ENCODE peak calls at places on chromosomes 12 and 14, in eight cellular contexts. W is sigmoid colon, E is mammary epithelial cell, Q is HL-60, B is tibial artery, P is fibroblast of pulmonary artery, J is endothelial cell of umbilical vein, N is right lobe of liver. K is an unnamed sample.

GRCh38 chr14:32761381-32761968 is 177.2 kb upstream of the NPAS3 start:
- DNase-seq in W (no peak), B (no peak), Q (no peak), P (peak; percentile 36), J (no peak), N (no peak), E (no peak), K (no peak)

GRCh38 chr12:100154472-100155247 is 12.0 kb upstream of the BLTP3B start:
- DNase-seq in B (peak; percentile 67), Q (peak; percentile 41), E (peak; percentile 37), W (peak; percentile 77), P (peak; percentile 69), J (peak; percentile 51), N (peak; percentile 81), K (peak; percentile 79)

GRCh38 chr14:61475316-61475715 is 153.9 kb downstream of the PRKCH start:
- DNase-seq in P (peak; percentile 91), E (peak; percentile 62), W (no peak), B (no peak), N (peak; percentile 33), J (peak; percentile 74), Q (peak; percentile 58), K (no peak)

GRCh38 chr12:79933580-79934264 is 1.2 kb downstream of the PPP1R12A start:
- DNase-seq in Q (no peak), P (peak; percentile 25), E (peak; percentile 35), J (peak; percentile 59), W (no peak), N (no peak), B (no peak), K (no peak)

GRCh38 chr12:66493841-66494240 is 185.0 kb downstream of the GRIP1 start:
- DNase-seq in Q (no peak), P (no peak), B (no peak), N (no peak), J (no peak), E (no peak), W (no peak), K (no peak)

GRCh38 chr14:72665259-72665658 is 228.6 kb downstream of the DPF3 start:
- DNase-seq in P (peak; percentile 97), W (no peak), J (peak; percentile 97), B (no peak), N (no peak), E (peak; percentile 99), Q (no peak), K (no peak)

GRCh38 chr12:75814856-75815754 is 216.5 kb downstream of the PHLDA1 start:
- DNase-seq in E (peak; percentile 66), B (no peak), N (no peak), J (peak; percentile 95), P (peak; percentile 98), W (no peak), Q (peak; percentile 20), K (no peak)

GRCh38 chr12:6821271-6821673 is 349 bp upstream of the GPR162 start:
- DNase-seq in E (no peak), B (peak; percentile 80), Q (peak; percentile 66), N (no peak), W (peak; percentile 93), P (peak; percentile 85), J (peak; percentile 83), K (peak; percentile 80)

GRCh38 chr12:85253823-85254222 is 26.2 kb upstream of the ALX1 start:
- DNase-seq in Q (no peak), N (no peak), J (no peak), B (no peak), E (no peak), W (no peak), P (no peak), K (no peak)

GRCh38 chr12:23039834-23040233 is 414.9 kb downstream of the ETNK1 start:
- DNase-seq in W (no peak), E (no peak), J (no peak), N (no peak), B (no peak), P (no peak), Q (no peak), K (no peak)

GRCh38 chr14:23299986-23300686 is 2.5 kb downstream of the PPP1R3E start:
- DNase-seq in B (no peak), E (no peak), W (no peak), N (no peak), P (no peak), J (no peak), Q (no peak), K (no peak)

GRCh38 chr12:110940296-110940695 is 19.9 kb upstream of the MYL2 start:
- DNase-seq in E (no peak), W (no peak), J (no peak), Q (no peak), P (no peak), B (no peak), N (no peak), K (no peak)

GRCh38 chr14:96852823-96853422 is 55.7 kb downstream of the VRK1 start:
- DNase-seq in W (no peak), Q (no peak), E (peak; percentile 25), N (no peak), J (peak; percentile 49), P (peak; percentile 82), B (no peak), K (no peak)

GRCh38 chr12:57090924-57091632 is 2.2 kb downstream of the NAB2 start:
- DNase-seq in E (no peak), P (no peak), W (peak; percentile 83), Q (no peak), N (no peak), J (no peak), B (peak; percentile 65), K (no peak)

GRCh38 chr12:108313609-108314331 is 25.3 kb downstream of the CMKLR1 start:
- DNase-seq in B (no peak), N (no peak), P (no peak), Q (peak; percentile 79), E (no peak), W (no peak), J (peak; percentile 49), K (no peak)

GRCh38 chr14:90381999-90382451 is 14.8 kb upstream of the CALM1 start:
- DNase-seq in E (no peak), J (no peak), N (peak; percentile 97), P (no peak), Q (no peak), B (peak; percentile 35), W (peak; percentile 80), K (no peak)

GRCh38 chr12:51820721-51821422 is 27.6 kb downstream of the FIGNL2 start:
- DNase-seq in Q (peak; percentile 28), J (no peak), E (no peak), N (peak; percentile 57), B (no peak), P (peak; percentile 42), W (no peak), K (peak; percentile 73)

DNA sequence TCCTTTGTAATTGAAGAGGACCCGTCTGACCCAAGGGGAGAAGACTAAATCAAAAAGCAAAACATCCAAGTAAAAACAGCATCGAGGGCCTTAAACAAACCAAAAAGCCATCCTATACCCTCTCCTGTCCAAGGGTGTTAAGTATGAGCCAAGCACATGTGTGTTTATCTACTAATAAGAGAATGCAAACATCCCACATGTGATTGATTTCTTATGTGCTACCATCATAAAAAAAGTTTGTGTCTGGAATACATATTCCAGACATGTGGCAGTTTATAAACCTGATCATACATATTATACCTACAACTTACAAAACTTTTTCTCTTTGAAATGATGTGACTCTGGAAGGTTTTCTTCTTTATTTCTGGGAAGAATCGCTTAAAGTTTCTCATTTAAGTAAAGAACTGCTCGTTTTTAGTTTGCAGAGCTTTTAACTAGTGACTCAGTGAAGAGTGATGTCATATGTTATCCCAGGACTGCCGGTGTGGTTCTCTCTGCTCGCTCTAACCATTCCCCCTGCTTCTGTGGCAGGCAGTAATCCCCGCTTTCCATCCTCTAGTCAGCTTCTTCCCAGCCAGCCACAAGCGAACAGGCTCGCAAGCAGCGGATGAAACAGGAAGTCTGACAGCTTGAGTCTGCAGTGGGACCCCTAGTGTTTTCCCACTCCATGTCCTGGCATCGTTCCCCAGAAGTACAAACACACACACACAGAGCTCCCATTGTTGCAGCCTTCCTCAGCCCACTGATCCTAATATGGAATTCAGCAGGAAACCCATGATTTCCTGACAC is 431 bp upstream of the RHOJ start:
- DNase-seq in W (peak; percentile 94), P (peak; percentile 100), E (peak; percentile 93), B (peak; percentile 74), Q (no peak), J (peak; percentile 100), N (peak; percentile 60), K (peak; percentile 79)
- H3K4me3 ChIP-seq in W (peak overlapping the region; percentile 43), P (peak overlapping the region; percentile 75), E (peak overlapping the region; percentile 41), B (peak overlapping the region; percentile 52), Q (peak overlapping the region; percentile 1), J (peak overlapping the region; percentile 80), N (no peak overlapping the region), K (peak overlapping the region; percentile 67)

DNA sequence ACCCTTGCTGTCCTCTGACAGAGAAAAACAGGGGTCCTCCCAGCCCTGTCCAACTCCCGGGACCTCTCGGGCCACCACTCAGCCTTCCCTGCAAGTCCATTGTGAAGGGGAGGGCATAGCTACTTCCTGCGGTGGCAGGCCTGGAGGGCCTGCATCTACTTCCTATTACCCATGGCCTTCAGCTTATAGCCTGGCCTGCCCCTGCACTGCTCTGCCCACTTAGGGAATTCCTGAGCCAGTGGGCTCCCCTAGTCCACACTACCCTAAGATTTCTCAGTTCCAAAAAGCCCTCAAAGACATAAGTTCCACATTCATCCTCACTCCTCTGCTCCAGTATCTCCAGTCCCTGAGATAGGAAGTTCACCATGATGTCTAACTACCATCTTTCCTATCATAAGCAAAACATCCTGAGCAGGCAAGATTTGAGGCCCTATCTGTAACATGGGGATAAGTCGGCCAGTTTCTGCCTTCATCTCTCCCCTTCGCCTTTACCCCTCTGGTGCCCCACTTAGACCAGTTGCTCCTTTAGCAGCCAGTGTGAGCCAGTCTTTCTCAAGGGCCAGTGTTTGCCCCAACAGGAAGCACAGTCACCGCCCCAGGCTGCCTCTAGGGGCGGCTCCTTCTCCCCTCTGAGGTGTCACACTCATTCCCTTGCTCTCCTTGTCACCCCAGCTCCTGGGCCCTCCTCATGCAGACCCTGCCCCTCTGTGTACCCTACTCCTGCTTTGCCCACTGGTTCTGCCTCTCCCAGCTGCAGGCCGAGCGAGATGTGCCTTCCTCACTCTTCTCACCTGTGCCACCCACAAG is 10.9 kb downstream of the HDAC7 start:
- DNase-seq in J (peak; percentile 60), E (peak; percentile 35), P (no peak), N (no peak), W (no peak), Q (no peak), B (no peak), K (no peak)
- TF ChIP-seq CTCF in J (no peak), E (peak; percentile 37), P (peak; percentile 27), N (no peak), W (no peak), Q (peak; percentile 24), B (no peak), K (no peak)

GRCh38 chr14:67429651-67430205 is 17.8 kb upstream of the PLEK2 start:
- DNase-seq in Q (no peak), J (no peak), B (no peak), W (no peak), N (no peak), E (no peak), P (no peak), K (no peak)
- H3K4me3 ChIP-seq in Q (no peak overlapping the region), J (no peak overlapping the region), B (no peak overlapping the region), W (no peak overlapping the region), N (no peak overlapping the region), E (no peak overlapping the region), P (no peak overlapping the region), K (no peak overlapping the region)

DNA sequence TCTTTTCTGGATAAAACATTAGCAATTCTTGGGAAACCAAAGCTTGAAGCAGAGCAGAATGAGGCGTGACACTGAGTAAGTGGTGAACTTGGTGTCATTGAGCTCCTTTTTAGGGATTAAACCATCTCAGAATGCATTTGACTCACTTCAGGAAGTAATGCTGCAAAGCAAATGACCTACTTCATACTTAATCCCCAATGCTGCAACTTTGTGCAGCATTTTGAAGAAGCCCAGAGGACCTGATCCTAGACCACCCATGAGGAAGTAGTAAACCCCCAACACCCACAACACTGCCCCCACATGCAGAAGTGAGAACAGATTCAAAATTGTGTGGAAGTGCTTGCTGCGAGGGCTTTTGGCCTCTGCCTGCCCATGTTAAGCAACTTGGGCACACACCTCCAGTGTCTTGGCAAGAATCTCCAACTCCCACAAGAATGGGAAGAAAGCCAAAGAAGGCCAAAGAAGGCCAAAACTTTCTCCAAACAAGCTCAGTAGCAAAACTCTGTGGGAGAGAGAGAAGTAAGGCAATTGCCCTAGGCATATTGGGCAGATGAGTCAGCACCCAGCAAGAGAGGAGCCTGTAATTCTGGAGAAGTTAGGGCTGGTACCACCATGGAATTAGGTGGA is 69.2 kb upstream of the ETV6 start:
- DNase-seq in B (peak; percentile 42), J (peak; percentile 11), E (peak; percentile 99), Q (peak; percentile 73), W (peak; percentile 71), P (peak; percentile 94), N (no peak), K (no peak)
- TF ChIP-seq CTCF in B (no peak), J (no peak), E (no peak), Q (no peak), W (no peak), P (no peak), N (no peak), K (no peak)

K was measured in left ventricle myocardium inferior.